ENCODE peak calls at places on chromosomes 1 and 21, in nine cellular contexts. M is HL-60, E is GM23338, K is HCT116, Y is Panc1, H is K562, L is GM12878, G is A549, F is HepG2. X is an unnamed sample.

GRCh38 chr1:25575191-25575590 is 31.8 kb downstream of the LDLRAP1 start:
- DNase-seq in M (no peak), E (no peak), K (no peak), Y (no peak), H (no peak), L (no peak), G (no peak), F (no peak), X (no peak)

GRCh38 chr21:36437745-36438128 is 42.2 kb downstream of the CLDN14 start:
- DNase-seq in M (peak), E (no peak), K (no peak), Y (no peak), H (peak), L (no peak), G (peak), F (no peak), X (no peak)

GRCh38 chr21:38819719-38820147 is 14.0 kb downstream of the ETS2 start:
- DNase-seq in M (no peak), E (no peak), K (peak), Y (no peak), H (no peak), L (no peak), G (peak), F (no peak), X (no peak)

GRCh38 chr21:26956216-26956615 is 10.7 kb downstream of the ADAMTS5 start:
- DNase-seq in M (no peak), E (no peak), K (no peak), Y (no peak), H (no peak), L (no peak), G (no peak), F (no peak), X (no peak)

GRCh38 chr1:90959352-90960206 is 62.3 kb downstream of the ZNF644 start:
- DNase-seq in M (peak), E (no peak), K (no peak), Y (peak), H (no peak), L (no peak), G (no peak), F (peak), X (no peak)

GRCh38 chr1:59204001-59204400 is 92.9 kb upstream of the FGGY start:
- DNase-seq in M (peak), E (no peak), K (no peak), Y (no peak), H (no peak), L (no peak), G (no peak), F (peak), X (no peak)

GRCh38 chr1:12232221-12232620 is 2.4 kb downstream of the VPS13D start:
- DNase-seq in M (no peak), E (no peak), K (peak), Y (no peak), H (no peak), L (no peak), G (no peak), F (no peak), X (no peak)

GRCh38 chr1:208640295-208640694 is 396.1 kb upstream of the PLXNA2 start:
- DNase-seq in M (no peak), E (no peak), K (no peak), Y (no peak), H (no peak), L (no peak), G (no peak), F (no peak), X (no peak)

GRCh38 chr1:39425634-39426033 is 65.8 kb upstream of the BMP8A start:
- DNase-seq in M (no peak), E (no peak), K (no peak), Y (no peak), H (no peak), L (no peak), G (no peak), F (no peak), X (no peak)

GRCh38 chr1:86938450-86938849 is 24.0 kb downstream of the HS2ST1 start:
- DNase-seq in M (no peak), E (no peak), K (no peak), Y (no peak), H (no peak), L (no peak), G (no peak), F (no peak), X (no peak)

GRCh38 chr1:3625151-3625907 is 514 bp downstream of the TPRG1L start:
- DNase-seq in M (peak), E (peak), K (no peak), Y (no peak), H (peak), L (no peak), G (peak), F (peak), X (peak)

GRCh38 chr1:247322849-247323586 is 8.6 kb downstream of the ZNF496 start:
- DNase-seq in M (no peak), E (no peak), K (no peak), Y (no peak), H (no peak), L (no peak), G (no peak), F (no peak), X (no peak)

GRCh38 chr1:186819140-186819539 is 9.6 kb upstream of the PLA2G4A start:
- DNase-seq in M (no peak), E (no peak), K (no peak), Y (no peak), H (no peak), L (peak), G (no peak), F (no peak), X (no peak)

GRCh38 chr1:185155600-185156320 is 993 bp downstream of the TRMT1L start:
- DNase-seq in M (peak), E (no peak), K (no peak), Y (no peak), H (no peak), L (peak), G (no peak), F (no peak), X (no peak)

GRCh38 chr1:179786815-179787736 is 44.0 kb downstream of the FAM163A start:
- DNase-seq in M (no peak), E (no peak), K (no peak), Y (no peak), H (no peak), L (no peak), G (no peak), F (no peak), X (peak)

GRCh38 chr21:42032266-42032665 is 22.1 kb upstream of the ZBTB21 start:
- DNase-seq in M (no peak), E (no peak), K (no peak), Y (no peak), H (no peak), L (no peak), G (no peak), F (no peak), X (no peak)

GRCh38 chr1:180773210-180773865 is 139.4 kb upstream of the KIAA1614 start:
- DNase-seq in M (no peak), E (no peak), K (no peak), Y (no peak), H (no peak), L (no peak), G (no peak), F (no peak), X (no peak)

GRCh38 chr1:1388078-1388472 is 11.1 kb downstream of the CCNL2 start:
- DNase-seq in M (no peak), E (no peak), K (no peak), Y (no peak), H (no peak), L (no peak), G (no peak), F (no peak), X (no peak)

GRCh38 chr1:25503551-25504426 is 39.6 kb upstream of the LDLRAP1 start:
- DNase-seq in M (peak), E (peak), K (peak), Y (peak), H (no peak), L (no peak), G (peak), F (no peak), X (peak)

GRCh38 chr1:241311056-241311746 is 45.8 kb downstream of the RGS7 start:
- DNase-seq in M (no peak), E (peak), K (no peak), Y (no peak), H (no peak), L (no peak), G (no peak), F (no peak), X (no peak)

GRCh38 chr21:37904879-37905278 is 11.4 kb downstream of the KCNJ6 start:
- DNase-seq in M (no peak), E (no peak), K (no peak), Y (no peak), H (no peak), L (no peak), G (no peak), F (no peak), X (no peak)

GRCh38 chr21:31184462-31184861 is 146.2 kb upstream of the KRTAP19-8 start:
- DNase-seq in M (no peak), E (no peak), K (no peak), Y (no peak), H (no peak), L (no peak), G (no peak), F (no peak), X (peak)

GRCh38 chr1:165545974-165546373 is 2.2 kb downstream of the LRRC52 start:
- DNase-seq in M (no peak), E (no peak), K (no peak), Y (no peak), H (no peak), L (no peak), G (no peak), F (no peak), X (no peak)

GRCh38 chr21:35027558-35028450 is 21.3 kb downstream of the RUNX1 start:
- DNase-seq in M (no peak), E (peak), K (no peak), Y (no peak), H (no peak), L (no peak), G (no peak), F (no peak), X (no peak)

GRCh38 chr1:3352084-3352951 is 102.1 kb upstream of the ARHGEF16 start:
- DNase-seq in M (no peak), E (peak), K (no peak), Y (no peak), H (no peak), L (no peak), G (no peak), F (no peak), X (no peak)

GRCh38 chr1:76668046-76668445 is 199.2 kb upstream of the ST6GALNAC5 start:
- DNase-seq in M (no peak), E (no peak), K (no peak), Y (no peak), H (no peak), L (peak), G (no peak), F (no peak), X (no peak)

GRCh38 chr1:229022595-229023350 is 248.1 kb upstream of the RAB4A start:
- DNase-seq in M (peak), E (no peak), K (no peak), Y (no peak), H (no peak), L (no peak), G (no peak), F (peak), X (no peak)

GRCh38 chr1:173988068-173988467 is 34.1 kb downstream of the RC3H1 start:
- DNase-seq in M (no peak), E (no peak), K (no peak), Y (no peak), H (no peak), L (no peak), G (no peak), F (no peak), X (no peak)

GRCh38 chr1:229363723-229364122 is 20.9 kb upstream of the CCSAP start:
- DNase-seq in M (no peak), E (peak), K (no peak), Y (no peak), H (no peak), L (no peak), G (no peak), F (no peak), X (no peak)

GRCh38 chr1:34790985-34791384 is 1.8 kb upstream of the GJA4 start:
- DNase-seq in M (no peak), E (no peak), K (no peak), Y (no peak), H (no peak), L (no peak), G (no peak), F (no peak), X (no peak)

GRCh38 chr1:31523012-31523411 is 53.3 kb upstream of the TINAGL1 start:
- DNase-seq in M (no peak), E (no peak), K (peak), Y (no peak), H (no peak), L (no peak), G (no peak), F (peak), X (no peak)

GRCh38 chr21:33262921-33263320 is 3.2 kb upstream of the IL10RB start:
- DNase-seq in M (no peak), E (no peak), K (no peak), Y (no peak), H (no peak), L (no peak), G (no peak), F (no peak), X (no peak)

GRCh38 chr1:103069201-103069600 is 39.1 kb downstream of the COL11A1 start:
- DNase-seq in M (no peak), E (no peak), K (no peak), Y (no peak), H (no peak), L (no peak), G (no peak), F (peak), X (no peak)

DNA sequence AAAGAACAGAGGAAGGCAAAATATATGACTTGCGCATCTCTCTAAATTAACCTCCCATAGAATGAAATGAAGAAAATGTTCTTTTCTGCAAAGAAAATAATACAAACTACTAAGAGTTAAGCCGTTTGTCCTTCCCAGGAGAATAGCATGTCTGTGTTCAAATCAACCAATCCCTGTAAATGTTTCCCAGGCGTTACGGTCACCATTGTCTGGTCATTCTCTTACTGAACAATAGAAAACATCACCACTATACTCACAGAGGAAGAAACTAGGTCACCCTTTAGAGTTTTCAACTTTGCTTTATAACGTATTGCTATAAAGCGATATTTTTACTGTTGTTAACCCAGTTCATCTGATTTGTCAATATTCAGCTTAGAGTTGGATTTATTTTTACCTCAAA is 34.1 kb downstream of the COL11A1 start:
- DNase-seq in M (no peak), E (peak), K (no peak), Y (no peak), H (no peak), L (no peak), G (no peak), F (no peak), X (no peak)
- TF ChIP-seq REST in M (no peak), E (no peak), K (no peak), Y (no peak), H (no peak), L (no peak), G (no peak), F (no peak), X (no peak)

DNA sequence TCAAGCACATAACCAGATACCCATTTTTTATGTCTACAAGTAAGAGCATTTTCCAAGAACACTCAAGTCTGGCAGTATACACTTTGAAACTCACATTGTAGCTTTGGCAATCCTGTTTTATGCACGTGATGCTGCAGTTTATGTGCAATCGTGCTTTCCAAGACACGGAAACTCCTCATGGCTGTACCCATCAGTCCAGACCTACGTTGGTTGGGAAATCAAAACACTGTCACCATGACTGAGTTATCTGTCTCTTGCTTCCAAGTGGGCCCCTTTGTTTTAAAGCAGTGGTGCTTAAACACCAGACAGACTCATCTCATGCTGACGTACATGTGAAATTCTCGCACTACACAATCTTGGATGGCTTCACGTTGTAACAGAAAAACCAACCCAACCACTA is 192.8 kb downstream of the LTN1 start:
- DNase-seq in M (no peak), E (no peak), K (no peak), Y (no peak), H (no peak), L (no peak), G (no peak), F (no peak), X (no peak)
- TF ChIP-seq REST in M (no peak), E (no peak), K (no peak), Y (no peak), H (no peak), L (no peak), G (no peak), F (no peak), X (no peak)

GRCh38 chr1:15339580-15339979 is 70.1 kb upstream of the EFHD2 start:
- DNase-seq in M (no peak), E (no peak), K (no peak), Y (no peak), H (no peak), L (no peak), G (no peak), F (peak), X (no peak)

GRCh38 chr1:15334995-15335394 is 74.7 kb upstream of the EFHD2 start:
- DNase-seq in M (no peak), E (no peak), K (no peak), Y (no peak), H (no peak), L (no peak), G (no peak), F (no peak), X (no peak)

GRCh38 chr1:15336866-15337265 is 72.8 kb upstream of the EFHD2 start:
- DNase-seq in M (no peak), E (no peak), K (no peak), Y (no peak), H (no peak), L (no peak), G (no peak), F (no peak), X (no peak)

GRCh38 chr1:15341228-15341627 is 68.5 kb upstream of the EFHD2 start:
- DNase-seq in M (no peak), E (no peak), K (no peak), Y (no peak), H (no peak), L (no peak), G (no peak), F (no peak), X (no peak)

GRCh38 chr1:15337656-15338402 is 71.9 kb upstream of the EFHD2 start:
- DNase-seq in M (no peak), E (no peak), K (peak), Y (peak), H (no peak), L (no peak), G (no peak), F (no peak), X (no peak)
- TF ChIP-seq REST in M (no peak), E (no peak), K (no peak), Y (no peak), H (no peak), L (no peak), G (no peak), F (no peak), X (no peak)

DNA sequence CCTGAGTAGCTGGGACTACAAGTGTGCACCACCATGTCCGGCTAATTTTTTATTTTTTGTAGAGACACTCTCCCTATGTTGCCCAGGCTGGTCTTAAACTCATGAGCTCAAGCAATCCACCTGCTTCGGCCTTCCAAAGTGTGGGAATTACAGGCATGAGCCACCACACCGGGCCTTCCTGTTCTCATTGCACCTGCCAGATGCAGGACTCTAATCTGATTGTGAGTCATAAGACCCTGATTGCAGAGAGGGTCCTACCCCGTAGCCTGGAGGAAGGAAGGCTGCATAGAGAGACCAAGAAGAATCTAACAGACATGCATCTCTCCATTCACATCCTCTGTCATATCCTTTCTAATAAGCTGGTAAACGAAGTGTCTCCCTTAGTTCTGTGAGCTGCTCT is 19.5 kb upstream of the CGN start:
- DNase-seq in M (no peak), E (no peak), K (no peak), Y (no peak), H (no peak), L (no peak), G (no peak), F (no peak), X (no peak)
- TF ChIP-seq REST in M (no peak), E (no peak), K (no peak), Y (no peak), H (no peak), L (no peak), G (no peak), F (no peak), X (no peak)

DNA sequence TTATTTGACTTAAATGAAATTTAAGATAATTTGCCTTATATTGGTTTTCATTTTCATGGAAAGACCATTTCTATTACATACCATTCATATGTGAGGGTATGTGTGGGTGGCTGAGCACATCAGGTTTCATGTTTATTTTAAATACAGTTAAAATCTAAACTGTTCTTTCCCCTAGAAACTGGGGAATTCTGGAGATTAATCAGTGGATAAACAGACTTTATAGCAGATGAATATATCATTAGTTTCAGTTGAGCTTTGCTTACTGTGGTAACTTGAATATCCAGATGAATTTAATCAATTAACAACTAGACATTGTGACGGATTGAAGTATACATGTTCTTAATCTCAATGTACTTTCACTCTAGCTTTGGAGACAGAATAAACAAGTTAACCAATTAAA is 97.5 kb downstream of the PDE4B start:
- DNase-seq in M (no peak), E (no peak), K (no peak), Y (no peak), H (no peak), L (no peak), G (no peak), F (no peak), X (no peak)
- TF ChIP-seq REST in M (no peak), E (no peak), K (no peak), Y (no peak), H (no peak), L (no peak), G (no peak), F (no peak), X (no peak)

DNA sequence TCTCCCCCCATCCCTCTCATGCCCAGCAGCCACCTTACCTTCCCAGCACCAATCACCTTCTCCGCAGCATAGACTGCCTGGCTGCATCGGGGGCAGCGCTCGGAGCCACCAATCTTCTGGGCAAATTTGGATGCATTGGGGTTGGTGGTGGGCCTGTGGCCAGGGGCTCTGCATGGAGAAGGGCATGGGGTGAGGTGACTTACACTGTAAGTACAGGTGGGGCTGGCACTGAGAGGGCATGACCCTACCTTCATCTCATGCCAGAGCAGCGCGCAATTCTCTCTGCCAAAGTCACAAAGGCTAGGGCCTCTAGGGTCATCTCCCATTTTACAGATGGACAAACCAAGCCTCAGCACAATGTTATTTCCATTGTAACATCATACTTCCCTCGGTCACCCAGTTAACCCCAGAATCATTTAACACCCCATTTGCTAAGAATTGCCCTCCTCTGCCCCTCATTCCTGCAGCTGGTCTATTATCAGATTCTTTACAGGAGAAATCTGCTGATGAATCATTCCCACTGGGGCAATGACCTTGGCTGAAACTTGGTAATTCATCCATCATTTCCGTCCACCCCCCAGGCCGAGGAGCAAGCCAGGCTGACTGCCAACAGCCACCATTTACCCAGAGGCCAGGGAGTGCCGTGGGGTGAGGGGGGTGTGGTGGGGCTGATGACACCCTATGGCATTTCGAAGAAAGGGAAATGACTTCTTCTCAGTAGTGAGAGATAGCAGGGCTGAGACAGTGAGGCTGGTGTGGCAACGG is 17.9 kb downstream of the CSRP1 start:
- DNase-seq in M (no peak), E (no peak), K (peak), Y (no peak), H (no peak), L (no peak), G (peak), F (no peak), X (peak)
- TF ChIP-seq REST in M (no peak), E (no peak), K (no peak), Y (no peak), H (no peak), L (no peak), G (no peak), F (no peak), X (peak)